ENCODE peak calls at places on chromosomes 1 and 21, in eight cellular contexts. K, S, D, W, I, A, U and N are unnamed samples.

GRCh38 chr21:22374218-22374969 is 1376.2 kb downstream of the NCAM2 start:
- ATAC-seq in K (no peak), S (no peak), D (no peak), W (no peak), I (no peak), A (no peak), U (no peak), N (no peak)

GRCh38 chr1:24745711-24746582 is 700 bp downstream of the CLIC4 start:
- ATAC-seq in K (peak; percentile 0), S (no peak), D (peak; percentile 8), W (no peak), I (no peak), A (peak; percentile 9), U (peak; percentile 3), N (no peak)

GRCh38 chr1:174174461-174175329 is 15.4 kb downstream of the RABGAP1L start:
- ATAC-seq in K (no peak), S (peak; percentile 51), D (no peak), W (no peak), I (peak; percentile 94), A (peak; percentile 14), U (no peak), N (peak; percentile 97)

GRCh38 chr1:9135145-9135836 is 6.4 kb upstream of the GPR157 start:
- ATAC-seq in K (no peak), S (no peak), D (no peak), W (no peak), I (peak; percentile 85), A (no peak), U (peak; percentile 49), N (peak; percentile 75)

GRCh38 chr1:148353461-148354283 is 129.4 kb downstream of the PPIAL4G start:
- ATAC-seq in K (peak; percentile 81), S (no peak), D (no peak), W (peak; percentile 77), I (peak; percentile 89), A (peak; percentile 88), U (peak; percentile 50), N (peak; percentile 56)

GRCh38 chr1:76260279-76260678 is 185.7 kb downstream of the ST6GALNAC3 start:
- ATAC-seq in K (no peak), S (peak; percentile 12), D (no peak), W (peak; percentile 57), I (peak; percentile 71), A (no peak), U (peak; percentile 33), N (no peak)

GRCh38 chr21:29534448-29534847 is 235.7 kb downstream of the BACH1 start:
- ATAC-seq in K (no peak), S (no peak), D (no peak), W (no peak), I (no peak), A (no peak), U (no peak), N (no peak)

GRCh38 chr1:32988665-32989064 is 24.1 kb upstream of the RNF19B start:
- ATAC-seq in K (peak; percentile 37), S (no peak), D (peak; percentile 2), W (no peak), I (no peak), A (no peak), U (no peak), N (no peak)

GRCh38 chr1:15351301-15351700 is 58.4 kb upstream of the EFHD2 start:
- ATAC-seq in K (no peak), S (no peak), D (no peak), W (no peak), I (no peak), A (no peak), U (peak; percentile 40), N (no peak)

GRCh38 chr1:173355281-173356031 is 121.7 kb upstream of the PRDX6 start:
- ATAC-seq in K (no peak), S (no peak), D (no peak), W (no peak), I (no peak), A (peak; percentile 95), U (no peak), N (peak; percentile 48)

GRCh38 chr1:193181526-193181925 is 4.9 kb downstream of the B3GALT2 start:
- ATAC-seq in K (no peak), S (no peak), D (no peak), W (no peak), I (no peak), A (no peak), U (no peak), N (no peak)

GRCh38 chr1:220335668-220336067 is 63.4 kb upstream of the RAB3GAP2 start:
- ATAC-seq in K (no peak), S (no peak), D (no peak), W (no peak), I (no peak), A (no peak), U (no peak), N (no peak)

GRCh38 chr1:52904590-52905375 is 16.8 kb downstream of the ECHDC2 start:
- ATAC-seq in K (peak; percentile 66), S (peak; percentile 53), D (peak; percentile 72), W (peak; percentile 73), I (peak; percentile 49), A (peak; percentile 89), U (peak; percentile 34), N (no peak)

GRCh38 chr21:20030390-20030789 is 967.8 kb upstream of the NCAM2 start:
- ATAC-seq in K (no peak), S (no peak), D (no peak), W (no peak), I (no peak), A (no peak), U (no peak), N (no peak)

GRCh38 chr1:66475940-66476339 is 58.0 kb upstream of the SGIP1 start:
- ATAC-seq in K (no peak), S (no peak), D (no peak), W (no peak), I (no peak), A (no peak), U (no peak), N (no peak)

GRCh38 chr1:27001570-27002360 is 8.3 kb downstream of the TRNP1 start:
- ATAC-seq in K (no peak), S (peak; percentile 31), D (no peak), W (no peak), I (no peak), A (no peak), U (peak; percentile 20), N (no peak)

GRCh38 chr1:111732718-111733117 is 6.5 kb downstream of the INKA2 start:
- ATAC-seq in K (no peak), S (no peak), D (no peak), W (no peak), I (no peak), A (no peak), U (no peak), N (no peak)

GRCh38 chr21:28602581-28602980 is 390.1 kb downstream of the LTN1 start:
- ATAC-seq in K (no peak), S (no peak), D (no peak), W (no peak), I (no peak), A (no peak), U (no peak), N (no peak)

GRCh38 chr1:20109223-20109856 is 10.0 kb downstream of the PLA2G2D start:
- ATAC-seq in K (no peak), S (no peak), D (no peak), W (no peak), I (no peak), A (peak; percentile 60), U (no peak), N (peak; percentile 18)

GRCh38 chr1:64983110-64983509 is 16.8 kb upstream of the JAK1 start:
- ATAC-seq in K (peak; percentile 84), S (no peak), D (peak; percentile 83), W (no peak), I (no peak), A (peak; percentile 64), U (no peak), N (no peak)

GRCh38 chr1:215888159-215888558 is 321.1 kb downstream of the KCTD3 start:
- ATAC-seq in K (no peak), S (no peak), D (peak; percentile 66), W (no peak), I (no peak), A (no peak), U (no peak), N (no peak)

GRCh38 chr1:30840904-30841598 is 67.5 kb downstream of the SDC3 start:
- ATAC-seq in K (no peak), S (no peak), D (no peak), W (no peak), I (no peak), A (peak; percentile 57), U (peak; percentile 74), N (no peak)

GRCh38 chr1:189152685-189153084 is 1325.0 kb downstream of the BRINP3 start:
- ATAC-seq in K (no peak), S (no peak), D (no peak), W (no peak), I (no peak), A (no peak), U (no peak), N (no peak)

GRCh38 chr1:233379869-233380438 is 52.4 kb downstream of the MAP3K21 start:
- ATAC-seq in K (no peak), S (no peak), D (no peak), W (no peak), I (no peak), A (peak; percentile 33), U (no peak), N (peak; percentile 92)